ENCODE peak calls at places on chromosomes 5 and 9, in eight cellular contexts. N is tibial nerve; M is SK-N-SH; T is transverse colon; Z is aorta; B is hepatocyte; H is PC-3; P is effector memory CD4-positive, alpha-beta T cell. X is an unnamed sample. For H3K4me1, H3K27me3 and H3K9me3, the result is how much of the 10 kb centered on the place peaks cover.

GRCh38 chr5:36173426-36173825 is 21.5 kb downstream of the SKP2 start:
- DNase-seq in N (no peak), M (no peak), T (no peak), Z (no peak), B (no peak), H (no peak), P (no peak), X (no peak)

GRCh38 chr5:177389368-177390169 is 5.3 kb downstream of the SLC34A1 start:
- DNase-seq in N (no peak), M (no peak), T (no peak), Z (no peak), B (peak), H (peak), P (peak), X (peak)

GRCh38 chr9:37056086-37056485 is 22.0 kb upstream of the PAX5 start:
- DNase-seq in N (no peak), M (no peak), T (no peak), Z (no peak), B (no peak), H (no peak), P (no peak), X (no peak)

GRCh38 chr5:13976867-13977479 is 32.5 kb upstream of the DNAH5 start:
- DNase-seq in N (no peak), M (peak), T (no peak), Z (no peak), B (peak), H (peak), P (no peak), X (no peak)

GRCh38 chr5:171863928-171864327 is 78.3 kb downstream of the SMIM23 start:
- DNase-seq in N (no peak), M (no peak), T (no peak), Z (no peak), B (no peak), H (no peak), P (no peak), X (no peak)

GRCh38 chr5:134153657-134154056 is 23.1 kb downstream of the SKP1 start:
- DNase-seq in N (no peak), M (no peak), T (no peak), Z (no peak), B (no peak), H (no peak), P (no peak), X (no peak)

GRCh38 chr5:87825583-87825982 is 412.9 kb upstream of the CCNH start:
- DNase-seq in N (no peak), M (peak), T (no peak), Z (no peak), B (no peak), H (peak), P (no peak), X (no peak)

GRCh38 chr9:115597330-115597729 is 479.4 kb upstream of the TNC start:
- DNase-seq in N (no peak), M (no peak), T (no peak), Z (no peak), B (no peak), H (no peak), P (no peak), X (no peak)

GRCh38 chr5:174363934-174364333 is 318.4 kb downstream of the NSG2 start:
- DNase-seq in N (no peak), M (no peak), T (no peak), Z (no peak), B (no peak), H (no peak), P (no peak), X (no peak)

GRCh38 chr5:107516452-107517184 is 154.1 kb downstream of the EFNA5 start:
- DNase-seq in N (no peak), M (no peak), T (no peak), Z (no peak), B (no peak), H (no peak), P (no peak), X (no peak)

GRCh38 chr5:107518219-107519015 is 152.3 kb downstream of the EFNA5 start:
- DNase-seq in N (no peak), M (no peak), T (no peak), Z (no peak), B (no peak), H (no peak), P (no peak), X (no peak)

GRCh38 chr5:107515521-107515920 is 155.2 kb downstream of the EFNA5 start:
- DNase-seq in N (no peak), M (peak), T (no peak), Z (no peak), B (no peak), H (no peak), P (no peak), X (no peak)

GRCh38 chr5:107519900-107520354 is 150.8 kb downstream of the EFNA5 start:
- DNase-seq in N (no peak), M (peak), T (no peak), Z (no peak), B (peak), H (peak), P (no peak), X (no peak)

GRCh38 chr5:107517185-107517868 is 153.4 kb downstream of the EFNA5 start:
- DNase-seq in N (no peak), M (no peak), T (no peak), Z (no peak), B (no peak), H (peak), P (no peak), X (no peak)
- H3K4me1 ChIP-seq in N (under half), M (under half), T (under half), Z (under half), B (under half), H (under half), P (under half), X (under half)

DNA sequence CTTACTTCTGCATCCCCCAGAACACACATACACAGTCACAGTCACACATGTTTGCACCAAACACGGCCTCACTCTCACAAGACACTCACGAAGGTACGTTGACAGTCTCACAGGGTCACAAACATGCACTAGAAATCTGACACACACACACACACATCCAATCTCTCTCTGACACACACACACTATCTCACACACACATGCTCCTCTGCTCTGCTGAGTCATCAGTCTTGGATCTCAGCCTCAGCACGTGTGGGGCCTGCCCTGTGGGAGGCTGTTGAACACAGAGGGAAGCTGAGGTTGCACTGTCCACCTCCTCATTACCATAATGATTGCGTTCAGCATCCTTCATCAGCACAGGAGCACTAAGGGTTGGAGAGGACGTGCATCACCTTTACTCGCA is 188.8 kb downstream of the MTRR start:
- DNase-seq in N (peak), M (no peak), T (no peak), Z (no peak), B (no peak), H (peak), P (no peak), X (no peak)
- H3K27me3 ChIP-seq in N (under half), M (under half), T (under half), Z (under half), B (under half), H (half or more), P (under half), X (under half)

DNA sequence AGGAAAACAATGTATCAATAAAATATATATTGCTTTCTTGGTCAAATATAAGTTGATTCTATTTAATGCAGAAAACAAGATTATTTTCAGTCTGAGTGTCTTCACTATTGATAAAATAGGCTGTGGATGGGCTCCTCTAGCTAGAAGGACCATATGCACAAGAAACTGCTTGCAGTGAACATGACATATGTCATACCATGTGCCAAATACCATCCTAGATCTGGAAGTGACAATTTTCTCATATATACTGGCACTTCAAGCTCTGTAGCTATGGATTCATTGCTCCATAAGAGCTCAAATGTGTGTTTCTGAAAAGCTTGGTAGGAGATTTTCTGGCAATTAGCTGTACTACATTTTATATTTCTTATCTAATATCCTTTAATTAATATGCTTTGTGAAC is 95.6 kb upstream of the CDH6 start:
- DNase-seq in N (no peak), M (no peak), T (no peak), Z (no peak), B (no peak), H (no peak), P (no peak), X (no peak)
- H3K9me3 ChIP-seq in N (under half), M (under half), T (under half), Z (under half), B (under half), H (under half), P (under half), X (under half)

DNA sequence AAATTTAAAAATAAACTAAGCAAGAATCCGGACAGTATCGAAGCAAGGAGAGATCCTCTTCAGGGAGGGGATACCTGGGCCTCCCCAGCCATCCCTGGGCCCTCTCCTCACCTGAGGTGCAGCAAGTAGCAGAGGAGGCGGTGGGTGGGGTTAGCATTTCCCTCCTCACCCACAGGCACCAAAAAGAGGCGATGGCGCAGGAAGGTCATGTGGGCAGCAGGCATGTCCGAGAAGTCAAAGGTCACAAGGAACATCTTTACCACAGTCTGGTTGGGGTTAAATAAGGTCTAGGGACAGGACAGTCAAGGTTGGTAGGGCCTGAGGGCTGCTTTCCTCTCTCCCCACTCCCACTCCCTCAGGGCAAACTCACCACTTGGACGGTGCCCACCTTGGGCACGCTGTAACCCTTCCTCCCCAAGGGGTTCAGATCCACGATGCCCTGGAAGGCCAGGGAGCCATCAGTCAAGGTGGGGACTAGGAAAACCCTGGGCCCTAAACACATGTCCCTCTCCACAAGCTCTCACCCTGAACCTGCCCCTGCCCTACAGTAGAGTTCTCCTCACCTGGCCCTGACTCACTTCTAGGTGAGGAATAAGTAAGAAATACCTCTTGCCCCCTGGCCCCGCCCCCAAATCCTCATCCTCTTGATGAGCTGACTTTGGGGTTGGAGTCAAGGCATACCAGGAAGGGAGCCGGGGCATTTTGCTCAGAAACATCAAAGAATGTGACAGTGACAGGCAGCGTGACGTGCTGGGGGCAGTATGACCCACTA is 2.8 kb upstream of the STOML2 start:
- DNase-seq in N (no peak), M (no peak), T (no peak), Z (no peak), B (no peak), H (no peak), P (no peak), X (no peak)
- H3K4me1 ChIP-seq in N (under half), M (under half), T (under half), Z (under half), B (under half), H (under half), P (under half), X (under half)

GRCh38 chr5:138649775-138650174 is 74.6 kb upstream of the HSPA9 start:
- DNase-seq in N (no peak), M (no peak), T (no peak), Z (no peak), B (no peak), H (no peak), P (no peak), X (no peak)
- H3K27me3 ChIP-seq in N (under half), M (under half), T (under half), Z (under half), B (under half), H (under half), P (half or more), X (under half)

DNA sequence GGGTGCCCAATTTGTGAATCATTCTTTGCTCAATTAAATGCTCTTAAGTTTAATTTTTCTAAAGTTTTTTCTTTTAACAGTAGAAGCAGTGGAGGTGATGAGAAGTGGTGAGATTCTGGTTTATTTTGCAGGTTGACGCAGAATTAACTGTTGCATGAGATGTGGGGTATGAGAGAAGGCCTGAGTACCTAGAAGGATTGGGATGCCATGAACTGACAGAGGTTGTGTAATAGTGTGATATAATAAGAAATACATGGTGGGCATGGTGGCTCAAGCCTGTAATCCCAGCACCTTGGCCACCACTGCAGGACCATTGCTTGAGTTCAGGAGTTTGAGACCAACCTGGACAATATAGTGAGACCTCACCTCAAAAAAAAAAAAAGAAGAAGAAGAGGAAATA is 8.4 kb upstream of the SH3TC2 start:
- DNase-seq in N (no peak), M (no peak), T (no peak), Z (no peak), B (no peak), H (no peak), P (no peak), X (no peak)
- H3K9me3 ChIP-seq in N (under half), M (under half), T (under half), Z (under half), B (under half), H (under half), P (under half), X (under half)

X was measured in naive thymus-derived CD4-positive, alpha-beta T cell.